ENCODE peak calls at places on chromosomes 1 and 21, in four cellular contexts. Z is T1000, J is cardiac septum, F is GOT3. X is an unnamed sample.

GRCh38 chr1:195851804-195852203 is 756.4 kb downstream of the KCNT2 start:
- DNase-seq in Z (no peak), J (no peak), F (no peak), X (no peak)

GRCh38 chr1:27144920-27145661 is 9.8 kb downstream of the SLC9A1 start:
- DNase-seq in Z (no peak), J (no peak), F (no peak), X (no peak)

GRCh38 chr21:32155226-32155625 is 123.6 kb downstream of the MIS18A start:
- DNase-seq in Z (no peak), J (no peak), F (no peak), X (no peak)

GRCh38 chr1:238252033-238252802 is 361.5 kb upstream of the ZP4 start:
- DNase-seq in Z (no peak), J (no peak), F (no peak), X (no peak)

GRCh38 chr1:216750031-216750627 is 26.9 kb upstream of the ESRRG start:
- DNase-seq in Z (peak), J (no peak), F (no peak), X (no peak)

GRCh38 chr21:34790341-34790740 is 121.5 kb downstream of the CLIC6 start:
- DNase-seq in Z (no peak), J (no peak), F (no peak), X (no peak)

GRCh38 chr1:184502154-184502553 is 115.3 kb downstream of the C1orf21 start:
- DNase-seq in Z (no peak), J (no peak), F (no peak), X (no peak)

GRCh38 chr1:9653195-9653782 is 1.8 kb downstream of the PIK3CD start:
- DNase-seq in Z (no peak), J (no peak), F (no peak), X (no peak)

GRCh38 chr1:53557830-53558784 is 98.9 kb downstream of the DMRTB1 start:
- DNase-seq in Z (no peak), J (peak), F (no peak), X (no peak)

GRCh38 chr1:41482001-41482765 is 2.3 kb downstream of the EDN2 start:
- DNase-seq in Z (no peak), J (no peak), F (no peak), X (no peak)

GRCh38 chr1:48043524-48043923 is 46.3 kb upstream of the TRABD2B start:
- DNase-seq in Z (no peak), J (no peak), F (no peak), X (no peak)

GRCh38 chr1:162206300-162206699 is 136.8 kb downstream of the NOS1AP start:
- DNase-seq in Z (no peak), J (no peak), F (no peak), X (no peak)